ENCODE peak calls at places on chromosomes 6 and 20, in four cellular contexts. A is HepG2, Q is endothelial cell of umbilical vein, H is K562. P is an unnamed sample.

GRCh38 chr20:37711987-37712961 is 18.4 kb downstream of the CTNNBL1 start:
- DNase-seq in A (no peak), Q (peak), H (no peak), P (no peak)

GRCh38 chr20:11799131-11799800 is 118.4 kb upstream of the BTBD3 start:
- DNase-seq in A (no peak), Q (no peak), H (no peak), P (no peak)

GRCh38 chr20:37262516-37262915 is 902 bp upstream of the GHRH start:
- DNase-seq in A (no peak), Q (no peak), H (no peak), P (no peak)

GRCh38 chr6:15511248-15512125 is 151.3 kb downstream of the DTNBP1 start:
- DNase-seq in A (no peak), Q (no peak), H (no peak), P (no peak)

GRCh38 chr6:147849401-147849800 is 340.9 kb downstream of the SAMD5 start:
- DNase-seq in A (no peak), Q (no peak), H (no peak), P (no peak)

GRCh38 chr6:121222656-121223055 is 111.6 kb downstream of the TBC1D32 start:
- DNase-seq in A (no peak), Q (peak), H (no peak), P (no peak)

GRCh38 chr6:169099411-169100202 is 154.0 kb downstream of the THBS2 start:
- DNase-seq in A (peak), Q (no peak), H (no peak), P (no peak)

GRCh38 chr6:33632603-33633039 is 11.5 kb downstream of the ITPR3 start:
- DNase-seq in A (peak), Q (peak), H (peak), P (peak)

GRCh38 chr20:33099842-33100538 is 20.5 kb downstream of the BPIFB4 start:
- DNase-seq in A (no peak), Q (no peak), H (no peak), P (no peak)

GRCh38 chr6:22785036-22785435 is 215.7 kb downstream of the HDGFL1 start:
- DNase-seq in A (no peak), Q (peak), H (no peak), P (no peak)

GRCh38 chr6:158309814-158310213 is 2.5 kb upstream of the TULP4 start:
- DNase-seq in A (no peak), Q (no peak), H (no peak), P (no peak)

GRCh38 chr6:18342223-18342622 is 44.9 kb upstream of the RNF144B start:
- DNase-seq in A (no peak), Q (no peak), H (no peak), P (no peak)

GRCh38 chr6:102114402-102114801 is 720.9 kb downstream of the GRIK2 start:
- DNase-seq in A (peak), Q (no peak), H (no peak), P (no peak)

GRCh38 chr20:53995949-53996348 is 74.4 kb downstream of the BCAS1 start:
- DNase-seq in A (no peak), Q (no peak), H (no peak), P (no peak)

GRCh38 chr6:9914951-9915350 is 499.9 kb downstream of the TFAP2A start:
- DNase-seq in A (no peak), Q (no peak), H (no peak), P (no peak)

GRCh38 chr20:6533828-6534388 is 233.6 kb upstream of the BMP2 start:
- DNase-seq in A (no peak), Q (no peak), H (no peak), P (no peak)

GRCh38 chr6:22189946-22190345 is 106.9 kb downstream of the PRL start:
- DNase-seq in A (no peak), Q (no peak), H (no peak), P (no peak)

GRCh38 chr6:149457316-149457884 is 27.4 kb downstream of the ZC3H12D start:
- DNase-seq in A (no peak), Q (no peak), H (no peak), P (no peak)

GRCh38 chr20:43936805-43937204 is 22.2 kb downstream of the TOX2 start:
- DNase-seq in A (no peak), Q (no peak), H (no peak), P (no peak)

GRCh38 chr6:47245745-47246371 is 63.8 kb downstream of the TNFRSF21 start:
- DNase-seq in A (no peak), Q (no peak), H (no peak), P (no peak)

GRCh38 chr6:95203153-95203754 is 374.1 kb upstream of the MANEA start:
- DNase-seq in A (peak), Q (peak), H (peak), P (no peak)

GRCh38 chr20:12649234-12649633 is 359.5 kb upstream of the SPTLC3 start:
- DNase-seq in A (no peak), Q (no peak), H (no peak), P (no peak)

GRCh38 chr6:106159531-106159940 is 73.4 kb downstream of the PRDM1 start:
- DNase-seq in A (no peak), Q (no peak), H (no peak), P (no peak)

GRCh38 chr20:10637062-10637559 is 36.7 kb downstream of the JAG1 start:
- DNase-seq in A (no peak), Q (no peak), H (no peak), P (no peak)

GRCh38 chr6:150646228-150646627 is 46.5 kb downstream of the PLEKHG1 start:
- DNase-seq in A (no peak), Q (no peak), H (no peak), P (no peak)

GRCh38 chr20:48171626-48172025 is 386.3 kb upstream of the SULF2 start:
- DNase-seq in A (no peak), Q (no peak), H (no peak), P (no peak)

GRCh38 chr6:93787841-93788240 is 368.5 kb upstream of the EPHA7 start:
- DNase-seq in A (no peak), Q (no peak), H (no peak), P (no peak)

GRCh38 chr6:70538364-70538763 is 28.4 kb upstream of the SDHAF4 start:
- DNase-seq in A (no peak), Q (no peak), H (no peak), P (no peak)

GRCh38 chr6:143677891-143678737 is at the start of gene PHACTR2:
- DNase-seq in A (peak), Q (peak), H (peak), P (peak)

GRCh38 chr6:159973951-159974350 is 5.1 kb downstream of the IGF2R start:
- DNase-seq in A (peak), Q (no peak), H (no peak), P (no peak)

GRCh38 chr6:70210462-70210861 is 92.4 kb downstream of the COL9A1 start:
- DNase-seq in A (peak), Q (no peak), H (no peak), P (no peak)

GRCh38 chr6:72620866-72621242 is 1.0 kb upstream of the KCNQ5 start:
- DNase-seq in A (no peak), Q (no peak), H (no peak), P (no peak)

GRCh38 chr6:103273048-103273447 is 1586.7 kb downstream of the HACE1 start:
- DNase-seq in A (peak), Q (no peak), H (peak), P (no peak)

GRCh38 chr6:13846841-13847240 is 32.5 kb upstream of the MCUR1 start:
- DNase-seq in A (peak), Q (no peak), H (peak), P (no peak)

GRCh38 chr6:136508701-136509387 is 41.4 kb downstream of the MAP7 start:
- DNase-seq in A (no peak), Q (no peak), H (no peak), P (no peak)

GRCh38 chr6:143098054-143098673 is 37.5 kb downstream of the AIG1 start:
- DNase-seq in A (no peak), Q (peak), H (no peak), P (no peak)

GRCh38 chr6:3761989-3762270 is 10.4 kb upstream of the PXDC1 start:
- DNase-seq in A (no peak), Q (no peak), H (no peak), P (no peak)

GRCh38 chr6:90286884-90287488 is 9.7 kb downstream of the BACH2 start:
- DNase-seq in A (peak), Q (peak), H (peak), P (peak)

DNA sequence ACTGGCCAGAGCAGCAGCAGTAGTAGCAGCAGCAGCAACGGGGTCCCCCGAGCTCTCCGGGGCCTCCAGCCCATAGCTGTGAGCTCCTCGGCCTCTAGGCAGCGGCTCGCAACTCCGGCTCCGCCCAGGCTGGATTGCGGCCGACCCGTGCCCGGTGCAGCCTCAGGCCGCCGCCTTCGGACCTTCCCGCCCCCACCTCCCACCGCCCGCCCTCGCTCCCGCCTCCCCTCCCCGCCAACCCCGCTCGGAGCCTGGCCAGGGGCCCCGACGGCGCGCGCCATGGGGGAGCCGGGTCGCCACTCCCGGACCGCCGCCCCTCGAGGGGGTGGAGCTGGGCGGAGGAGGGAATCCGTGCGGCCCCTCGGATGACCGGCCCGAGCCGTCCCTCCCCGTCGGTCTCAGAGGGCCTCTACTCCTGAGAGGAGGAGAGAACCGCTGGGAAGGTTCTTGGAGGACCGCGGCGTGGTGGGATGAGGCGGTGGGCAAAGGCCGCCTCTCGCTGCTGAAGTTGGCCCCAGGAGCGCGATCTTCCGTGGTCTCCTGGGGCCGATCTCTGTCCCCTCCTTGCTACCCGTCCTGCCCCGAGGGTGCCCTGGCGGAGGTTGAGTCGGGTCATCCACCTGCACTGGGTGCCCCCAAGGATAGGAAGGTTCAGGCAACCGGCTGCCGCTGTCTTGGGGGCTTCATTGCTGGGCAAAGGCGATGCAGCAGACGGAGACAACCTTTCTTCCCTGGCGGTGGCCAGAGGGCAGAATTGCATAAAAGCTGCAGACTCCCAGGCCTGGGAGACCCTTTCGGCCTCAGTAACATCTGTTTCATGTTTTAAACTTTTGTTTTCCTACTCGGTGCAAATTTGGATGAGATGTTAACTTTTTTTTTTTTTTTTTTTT is at the start of gene ADAM33:
- DNase-seq in A (no peak), Q (no peak), H (peak), P (peak)
- H3K4me3 ChIP-seq in A (no peak), Q (peak), H (no peak), P (peak)

GRCh38 chr6:7051780-7052440 is 55.9 kb upstream of the RREB1 start:
- DNase-seq in A (no peak), Q (peak), H (no peak), P (no peak)
- TF ChIP-seq POLR2AphosphoS5 in A (no peak), Q (no peak), H (no peak), P (no peak)

GRCh38 chr20:62875419-62876355 is 14.1 kb upstream of the TCFL5 start:
- DNase-seq in A (peak), Q (peak), H (peak), P (no peak)
- TF ChIP-seq JUN in A (no peak), Q (no peak), H (peak), P (no peak)

DNA sequence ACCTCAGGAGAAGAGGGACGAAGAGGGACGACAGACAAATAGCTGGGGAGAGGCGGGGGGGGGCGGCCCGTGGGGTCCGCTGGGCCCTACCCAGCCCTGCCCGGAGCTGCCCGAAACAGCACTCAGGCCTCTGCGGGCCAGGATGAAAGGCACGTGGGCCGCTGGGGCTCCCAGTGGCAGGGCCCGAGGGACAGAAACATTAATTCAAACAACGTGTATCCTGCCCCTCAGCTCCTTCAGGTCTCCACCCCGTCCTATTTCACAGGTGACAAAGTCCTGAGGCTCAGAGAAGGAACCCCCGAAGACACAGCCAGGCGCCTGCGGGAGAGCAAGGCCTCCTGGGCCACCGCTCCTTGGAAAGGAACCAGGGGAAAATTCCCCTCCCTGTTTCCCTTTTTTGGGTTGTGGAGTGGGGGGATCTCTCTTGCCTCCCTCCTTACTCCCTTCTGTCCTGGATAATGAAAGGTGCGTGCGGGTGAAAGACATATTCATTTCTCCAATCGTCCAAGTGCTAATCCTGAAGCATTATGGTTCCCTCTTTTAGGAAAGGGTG is 93.3 kb downstream of the RNASET2 start:
- DNase-seq in A (no peak), Q (no peak), H (no peak), P (no peak)
- H3K4me3 ChIP-seq in A (peak), Q (peak), H (no peak), P (peak)

GRCh38 chr20:49187330-49188100 is 619 bp downstream of the STAU1 start:
- DNase-seq in A (no peak), Q (peak), H (no peak), P (no peak)

GRCh38 chr20:49188101-49188784 is at the start of gene STAU1:
- DNase-seq in A (peak), Q (peak), H (peak), P (peak)

GRCh38 chr20:49185071-49185757 is 2.9 kb downstream of the STAU1 start:
- DNase-seq in A (peak), Q (no peak), H (no peak), P (no peak)

GRCh38 chr20:49184691-49185070 is 3.5 kb downstream of the STAU1 start:
- DNase-seq in A (no peak), Q (no peak), H (no peak), P (no peak)

DNA sequence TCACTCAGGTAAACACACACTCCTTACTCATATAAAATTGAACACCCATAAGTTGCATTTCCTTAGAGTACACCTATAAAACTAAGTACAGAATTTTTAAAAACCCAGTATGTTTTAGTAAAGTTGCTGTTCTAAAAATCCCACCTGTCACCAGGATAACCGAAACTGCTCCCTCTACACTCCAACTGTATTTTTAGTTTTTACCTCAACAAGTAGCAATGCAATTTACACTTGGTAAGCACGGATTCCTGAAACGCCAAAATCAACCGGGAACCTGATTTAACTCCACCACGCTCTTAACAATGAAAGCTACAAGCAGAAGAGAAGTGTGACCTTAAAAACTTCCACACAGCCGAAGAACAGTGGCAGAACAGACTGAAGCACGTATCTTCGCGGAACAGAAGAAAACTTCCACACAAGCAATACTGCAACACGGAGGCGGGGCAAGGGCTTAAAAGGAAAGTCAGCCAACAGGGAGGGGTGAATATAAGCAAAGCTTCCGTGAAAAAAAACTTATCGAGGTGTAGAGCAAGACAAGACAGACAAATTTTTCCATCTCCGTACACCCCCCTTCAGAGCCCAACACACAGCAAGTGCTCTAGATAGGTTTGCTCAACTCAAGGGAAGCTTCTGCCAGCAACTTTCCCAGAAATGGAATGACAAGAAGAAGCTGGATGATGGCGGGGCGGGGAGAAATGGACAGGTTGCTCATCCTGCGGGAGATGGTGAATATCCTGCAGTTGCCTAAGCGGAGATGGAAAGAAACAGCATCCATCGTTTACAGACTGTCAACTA is 1.4 kb downstream of the STAU1 start:
- DNase-seq in A (peak), Q (peak), H (peak), P (no peak)
- TF ChIP-seq POLR2AphosphoS5 in A (peak), Q (no peak), H (no peak), P (no peak)

DNA sequence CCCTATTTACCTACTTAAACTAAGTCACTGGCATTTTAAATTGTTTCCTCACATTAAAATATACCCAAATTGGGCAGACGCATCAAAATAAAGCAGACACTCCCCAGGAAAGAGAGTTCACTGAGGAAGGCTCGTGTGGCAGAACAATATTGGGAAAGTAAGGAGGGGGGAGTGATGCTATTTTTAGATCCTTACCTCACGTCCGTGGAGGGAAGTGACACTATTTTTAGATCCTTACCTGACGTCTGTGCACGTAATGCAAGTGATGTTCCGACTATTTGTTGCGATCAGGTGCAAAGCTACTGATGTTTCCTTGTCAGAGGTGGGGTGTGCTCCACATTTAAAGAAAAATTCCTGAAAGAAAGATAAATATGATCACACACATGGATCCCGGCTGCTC is 699.2 kb upstream of the AGPAT4 start:
- DNase-seq in A (no peak), Q (no peak), H (no peak), P (no peak)
- TF ChIP-seq JUN in A (no peak), Q (no peak), H (no peak), P (no peak)